ENCODE peak calls at places on chromosomes 12 and 14, in ten cellular contexts. One of them, this sample, is unnamed.

GRCh38 chr14:32259368-32260013 is 56.4 kb upstream of the RNU6-8 start:
- DNase-seq in NCI-H460: no peak
- DNase-seq in stimulated activated naive CD4-positive, alpha-beta T cell: no peak
- DNase-seq in aorta: no peak
- DNase-seq in left cardiac atrium: no peak
- DNase-seq in CD4-positive, CD25-positive, alpha-beta regulatory T cell: no peak
- DNase-seq in activated T-helper 9 cell treated with anti-CD3 and anti-CD28 coated beads, Interleukin-2, amount 50 U/mL, for 16 hours: no peak
- DNase-seq in stimulated activated CD8-positive, alpha-beta memory T cell treated with anti-CD3 and anti-CD28 coated beads, Interleukin-7, amount 100 ng/mL, for 48 hours: no peak
- DNase-seq in left colon: no peak
- DNase-seq in H7: peak
- DNase-seq in this sample: no peak

GRCh38 chr12:6204533-6205143 is 4.4 kb downstream of the CD9 start:
- DNase-seq in NCI-H460: no peak
- DNase-seq in stimulated activated naive CD4-positive, alpha-beta T cell: no peak
- DNase-seq in aorta: no peak
- DNase-seq in left cardiac atrium: peak
- DNase-seq in CD4-positive, CD25-positive, alpha-beta regulatory T cell: no peak
- DNase-seq in activated T-helper 9 cell treated with anti-CD3 and anti-CD28 coated beads, Interleukin-2, amount 50 U/mL, for 16 hours: no peak
- DNase-seq in stimulated activated CD8-positive, alpha-beta memory T cell treated with anti-CD3 and anti-CD28 coated beads, Interleukin-7, amount 100 ng/mL, for 48 hours: no peak
- DNase-seq in left colon: no peak
- DNase-seq in H7: no peak
- DNase-seq in this sample: no peak

GRCh38 chr12:53696285-53696654 is 20.4 kb upstream of the ATP5MC2 start:
- DNase-seq in NCI-H460: peak
- DNase-seq in stimulated activated naive CD4-positive, alpha-beta T cell: no peak
- DNase-seq in aorta: no peak
- DNase-seq in left cardiac atrium: peak
- DNase-seq in CD4-positive, CD25-positive, alpha-beta regulatory T cell: no peak
- DNase-seq in activated T-helper 9 cell treated with anti-CD3 and anti-CD28 coated beads, Interleukin-2, amount 50 U/mL, for 16 hours: no peak
- DNase-seq in stimulated activated CD8-positive, alpha-beta memory T cell treated with anti-CD3 and anti-CD28 coated beads, Interleukin-7, amount 100 ng/mL, for 48 hours: no peak
- DNase-seq in left colon: peak
- DNase-seq in H7: peak
- DNase-seq in this sample: peak

GRCh38 chr14:57870686-57871457 is 5.0 kb upstream of the SLC35F4 start:
- DNase-seq in NCI-H460: no peak
- DNase-seq in stimulated activated naive CD4-positive, alpha-beta T cell: no peak
- DNase-seq in aorta: no peak
- DNase-seq in left cardiac atrium: no peak
- DNase-seq in CD4-positive, CD25-positive, alpha-beta regulatory T cell: no peak
- DNase-seq in activated T-helper 9 cell treated with anti-CD3 and anti-CD28 coated beads, Interleukin-2, amount 50 U/mL, for 16 hours: no peak
- DNase-seq in stimulated activated CD8-positive, alpha-beta memory T cell treated with anti-CD3 and anti-CD28 coated beads, Interleukin-7, amount 100 ng/mL, for 48 hours: no peak
- DNase-seq in left colon: no peak
- DNase-seq in H7: no peak
- DNase-seq in this sample: no peak

GRCh38 chr14:33966276-33966675 is 15.4 kb upstream of the EGLN3 start:
- DNase-seq in NCI-H460: no peak
- DNase-seq in stimulated activated naive CD4-positive, alpha-beta T cell: no peak
- DNase-seq in aorta: no peak
- DNase-seq in left cardiac atrium: no peak
- DNase-seq in CD4-positive, CD25-positive, alpha-beta regulatory T cell: no peak
- DNase-seq in activated T-helper 9 cell treated with anti-CD3 and anti-CD28 coated beads, Interleukin-2, amount 50 U/mL, for 16 hours: no peak
- DNase-seq in stimulated activated CD8-positive, alpha-beta memory T cell treated with anti-CD3 and anti-CD28 coated beads, Interleukin-7, amount 100 ng/mL, for 48 hours: no peak
- DNase-seq in left colon: no peak
- DNase-seq in H7: no peak
- DNase-seq in this sample: no peak

GRCh38 chr12:27398466-27398865 is 48.1 kb upstream of the SMCO2 start:
- DNase-seq in NCI-H460: no peak
- DNase-seq in stimulated activated naive CD4-positive, alpha-beta T cell: no peak
- DNase-seq in aorta: no peak
- DNase-seq in left cardiac atrium: no peak
- DNase-seq in CD4-positive, CD25-positive, alpha-beta regulatory T cell: no peak
- DNase-seq in activated T-helper 9 cell treated with anti-CD3 and anti-CD28 coated beads, Interleukin-2, amount 50 U/mL, for 16 hours: no peak
- DNase-seq in stimulated activated CD8-positive, alpha-beta memory T cell treated with anti-CD3 and anti-CD28 coated beads, Interleukin-7, amount 100 ng/mL, for 48 hours: no peak
- DNase-seq in left colon: no peak
- DNase-seq in H7: no peak
- DNase-seq in this sample: no peak

GRCh38 chr14:69214376-69214775 is 23.1 kb downstream of the EXD2 start:
- DNase-seq in NCI-H460: no peak
- DNase-seq in stimulated activated naive CD4-positive, alpha-beta T cell: no peak
- DNase-seq in aorta: no peak
- DNase-seq in left cardiac atrium: no peak
- DNase-seq in CD4-positive, CD25-positive, alpha-beta regulatory T cell: no peak
- DNase-seq in activated T-helper 9 cell treated with anti-CD3 and anti-CD28 coated beads, Interleukin-2, amount 50 U/mL, for 16 hours: no peak
- DNase-seq in stimulated activated CD8-positive, alpha-beta memory T cell treated with anti-CD3 and anti-CD28 coated beads, Interleukin-7, amount 100 ng/mL, for 48 hours: no peak
- DNase-seq in left colon: no peak
- DNase-seq in H7: no peak
- DNase-seq in this sample: no peak

GRCh38 chr12:103268831-103269514 is 226.8 kb downstream of the C12orf42 start:
- DNase-seq in NCI-H460: no peak
- DNase-seq in stimulated activated naive CD4-positive, alpha-beta T cell: no peak
- DNase-seq in aorta: no peak
- DNase-seq in left cardiac atrium: no peak
- DNase-seq in CD4-positive, CD25-positive, alpha-beta regulatory T cell: no peak
- DNase-seq in activated T-helper 9 cell treated with anti-CD3 and anti-CD28 coated beads, Interleukin-2, amount 50 U/mL, for 16 hours: no peak
- DNase-seq in stimulated activated CD8-positive, alpha-beta memory T cell treated with anti-CD3 and anti-CD28 coated beads, Interleukin-7, amount 100 ng/mL, for 48 hours: no peak
- DNase-seq in left colon: no peak
- DNase-seq in H7: no peak
- DNase-seq in this sample: no peak

GRCh38 chr12:104370989-104371870 is 67.7 kb downstream of the EID3 start:
- DNase-seq in NCI-H460: no peak
- DNase-seq in stimulated activated naive CD4-positive, alpha-beta T cell: no peak
- DNase-seq in aorta: no peak
- DNase-seq in left cardiac atrium: no peak
- DNase-seq in CD4-positive, CD25-positive, alpha-beta regulatory T cell: no peak
- DNase-seq in activated T-helper 9 cell treated with anti-CD3 and anti-CD28 coated beads, Interleukin-2, amount 50 U/mL, for 16 hours: no peak
- DNase-seq in stimulated activated CD8-positive, alpha-beta memory T cell treated with anti-CD3 and anti-CD28 coated beads, Interleukin-7, amount 100 ng/mL, for 48 hours: no peak
- DNase-seq in left colon: no peak
- DNase-seq in H7: peak
- DNase-seq in this sample: no peak

GRCh38 chr12:13028825-13029570 is 15.2 kb upstream of the FAM234B start:
- DNase-seq in NCI-H460: no peak
- DNase-seq in stimulated activated naive CD4-positive, alpha-beta T cell: no peak
- DNase-seq in aorta: no peak
- DNase-seq in left cardiac atrium: no peak
- DNase-seq in CD4-positive, CD25-positive, alpha-beta regulatory T cell: no peak
- DNase-seq in activated T-helper 9 cell treated with anti-CD3 and anti-CD28 coated beads, Interleukin-2, amount 50 U/mL, for 16 hours: no peak
- DNase-seq in stimulated activated CD8-positive, alpha-beta memory T cell treated with anti-CD3 and anti-CD28 coated beads, Interleukin-7, amount 100 ng/mL, for 48 hours: no peak
- DNase-seq in left colon: no peak
- DNase-seq in H7: peak
- DNase-seq in this sample: no peak

GRCh38 chr14:95078841-95079240 is 78.5 kb downstream of the DICER1 start:
- DNase-seq in NCI-H460: no peak
- DNase-seq in stimulated activated naive CD4-positive, alpha-beta T cell: no peak
- DNase-seq in aorta: no peak
- DNase-seq in left cardiac atrium: no peak
- DNase-seq in CD4-positive, CD25-positive, alpha-beta regulatory T cell: no peak
- DNase-seq in activated T-helper 9 cell treated with anti-CD3 and anti-CD28 coated beads, Interleukin-2, amount 50 U/mL, for 16 hours: no peak
- DNase-seq in stimulated activated CD8-positive, alpha-beta memory T cell treated with anti-CD3 and anti-CD28 coated beads, Interleukin-7, amount 100 ng/mL, for 48 hours: no peak
- DNase-seq in left colon: no peak
- DNase-seq in H7: peak
- DNase-seq in this sample: no peak

GRCh38 chr12:98013560-98013959 is 501.8 kb upstream of the TMPO start:
- DNase-seq in NCI-H460: no peak
- DNase-seq in stimulated activated naive CD4-positive, alpha-beta T cell: no peak
- DNase-seq in aorta: no peak
- DNase-seq in left cardiac atrium: no peak
- DNase-seq in CD4-positive, CD25-positive, alpha-beta regulatory T cell: no peak
- DNase-seq in activated T-helper 9 cell treated with anti-CD3 and anti-CD28 coated beads, Interleukin-2, amount 50 U/mL, for 16 hours: no peak
- DNase-seq in stimulated activated CD8-positive, alpha-beta memory T cell treated with anti-CD3 and anti-CD28 coated beads, Interleukin-7, amount 100 ng/mL, for 48 hours: no peak
- DNase-seq in left colon: no peak
- DNase-seq in H7: no peak
- DNase-seq in this sample: no peak

GRCh38 chr12:27343255-27344000 is 10.8 kb downstream of the BMAL2 start:
- DNase-seq in NCI-H460: peak
- DNase-seq in stimulated activated naive CD4-positive, alpha-beta T cell: no peak
- DNase-seq in aorta: no peak
- DNase-seq in left cardiac atrium: no peak
- DNase-seq in CD4-positive, CD25-positive, alpha-beta regulatory T cell: no peak
- DNase-seq in activated T-helper 9 cell treated with anti-CD3 and anti-CD28 coated beads, Interleukin-2, amount 50 U/mL, for 16 hours: no peak
- DNase-seq in stimulated activated CD8-positive, alpha-beta memory T cell treated with anti-CD3 and anti-CD28 coated beads, Interleukin-7, amount 100 ng/mL, for 48 hours: no peak
- DNase-seq in left colon: no peak
- DNase-seq in H7: no peak
- DNase-seq in this sample: no peak

GRCh38 chr12:26870491-26871419 is 37.8 kb upstream of the ITPR2 start:
- DNase-seq in NCI-H460: no peak
- DNase-seq in stimulated activated naive CD4-positive, alpha-beta T cell: no peak
- DNase-seq in aorta: no peak
- DNase-seq in left cardiac atrium: peak
- DNase-seq in CD4-positive, CD25-positive, alpha-beta regulatory T cell: no peak
- DNase-seq in activated T-helper 9 cell treated with anti-CD3 and anti-CD28 coated beads, Interleukin-2, amount 50 U/mL, for 16 hours: no peak
- DNase-seq in stimulated activated CD8-positive, alpha-beta memory T cell treated with anti-CD3 and anti-CD28 coated beads, Interleukin-7, amount 100 ng/mL, for 48 hours: no peak
- DNase-seq in left colon: no peak
- DNase-seq in H7: no peak
- DNase-seq in this sample: peak

GRCh38 chr12:123106640-123107359 is 44.1 kb downstream of the PITPNM2 start:
- DNase-seq in NCI-H460: peak
- DNase-seq in stimulated activated naive CD4-positive, alpha-beta T cell: no peak
- DNase-seq in aorta: peak
- DNase-seq in left cardiac atrium: peak
- DNase-seq in CD4-positive, CD25-positive, alpha-beta regulatory T cell: peak
- DNase-seq in activated T-helper 9 cell treated with anti-CD3 and anti-CD28 coated beads, Interleukin-2, amount 50 U/mL, for 16 hours: peak
- DNase-seq in stimulated activated CD8-positive, alpha-beta memory T cell treated with anti-CD3 and anti-CD28 coated beads, Interleukin-7, amount 100 ng/mL, for 48 hours: peak
- DNase-seq in left colon: no peak
- DNase-seq in H7: no peak
- DNase-seq in this sample: peak

GRCh38 chr14:64080452-64080851 is 213.7 kb downstream of the ESR2 start:
- DNase-seq in NCI-H460: no peak
- DNase-seq in stimulated activated naive CD4-positive, alpha-beta T cell: no peak
- DNase-seq in aorta: no peak
- DNase-seq in left cardiac atrium: no peak
- DNase-seq in CD4-positive, CD25-positive, alpha-beta regulatory T cell: no peak
- DNase-seq in activated T-helper 9 cell treated with anti-CD3 and anti-CD28 coated beads, Interleukin-2, amount 50 U/mL, for 16 hours: no peak
- DNase-seq in stimulated activated CD8-positive, alpha-beta memory T cell treated with anti-CD3 and anti-CD28 coated beads, Interleukin-7, amount 100 ng/mL, for 48 hours: no peak
- DNase-seq in left colon: no peak
- DNase-seq in H7: no peak
- DNase-seq in this sample: no peak

GRCh38 chr12:71397433-71397954 is 42.1 kb upstream of the LGR5 start:
- DNase-seq in NCI-H460: no peak
- DNase-seq in stimulated activated naive CD4-positive, alpha-beta T cell: no peak
- DNase-seq in aorta: no peak
- DNase-seq in left cardiac atrium: no peak
- DNase-seq in CD4-positive, CD25-positive, alpha-beta regulatory T cell: no peak
- DNase-seq in activated T-helper 9 cell treated with anti-CD3 and anti-CD28 coated beads, Interleukin-2, amount 50 U/mL, for 16 hours: no peak
- DNase-seq in stimulated activated CD8-positive, alpha-beta memory T cell treated with anti-CD3 and anti-CD28 coated beads, Interleukin-7, amount 100 ng/mL, for 48 hours: no peak
- DNase-seq in left colon: no peak
- DNase-seq in H7: no peak
- DNase-seq in this sample: no peak

GRCh38 chr12:93723568-93723930 is 46.4 kb downstream of the CRADD start:
- DNase-seq in NCI-H460: no peak
- DNase-seq in stimulated activated naive CD4-positive, alpha-beta T cell: no peak
- DNase-seq in aorta: no peak
- DNase-seq in left cardiac atrium: no peak
- DNase-seq in CD4-positive, CD25-positive, alpha-beta regulatory T cell: no peak
- DNase-seq in activated T-helper 9 cell treated with anti-CD3 and anti-CD28 coated beads, Interleukin-2, amount 50 U/mL, for 16 hours: no peak
- DNase-seq in stimulated activated CD8-positive, alpha-beta memory T cell treated with anti-CD3 and anti-CD28 coated beads, Interleukin-7, amount 100 ng/mL, for 48 hours: no peak
- DNase-seq in left colon: no peak
- DNase-seq in H7: no peak
- DNase-seq in this sample: no peak

GRCh38 chr12:3496964-3497363 is 6.0 kb downstream of the PRMT8 start:
- DNase-seq in NCI-H460: no peak
- DNase-seq in stimulated activated naive CD4-positive, alpha-beta T cell: no peak
- DNase-seq in aorta: no peak
- DNase-seq in left cardiac atrium: no peak
- DNase-seq in CD4-positive, CD25-positive, alpha-beta regulatory T cell: no peak
- DNase-seq in activated T-helper 9 cell treated with anti-CD3 and anti-CD28 coated beads, Interleukin-2, amount 50 U/mL, for 16 hours: no peak
- DNase-seq in stimulated activated CD8-positive, alpha-beta memory T cell treated with anti-CD3 and anti-CD28 coated beads, Interleukin-7, amount 100 ng/mL, for 48 hours: no peak
- DNase-seq in left colon: no peak
- DNase-seq in H7: peak
- DNase-seq in this sample: no peak

GRCh38 chr12:33581613-33582122 is 142.0 kb upstream of the SYT10 start:
- DNase-seq in NCI-H460: no peak
- DNase-seq in stimulated activated naive CD4-positive, alpha-beta T cell: no peak
- DNase-seq in aorta: no peak
- DNase-seq in left cardiac atrium: no peak
- DNase-seq in CD4-positive, CD25-positive, alpha-beta regulatory T cell: no peak
- DNase-seq in activated T-helper 9 cell treated with anti-CD3 and anti-CD28 coated beads, Interleukin-2, amount 50 U/mL, for 16 hours: no peak
- DNase-seq in stimulated activated CD8-positive, alpha-beta memory T cell treated with anti-CD3 and anti-CD28 coated beads, Interleukin-7, amount 100 ng/mL, for 48 hours: no peak
- DNase-seq in left colon: no peak
- DNase-seq in H7: no peak
- DNase-seq in this sample: no peak

GRCh38 chr14:61512508-61512907 is 182.8 kb upstream of the HIF1A start:
- DNase-seq in NCI-H460: peak
- DNase-seq in stimulated activated naive CD4-positive, alpha-beta T cell: no peak
- DNase-seq in aorta: no peak
- DNase-seq in left cardiac atrium: no peak
- DNase-seq in CD4-positive, CD25-positive, alpha-beta regulatory T cell: no peak
- DNase-seq in activated T-helper 9 cell treated with anti-CD3 and anti-CD28 coated beads, Interleukin-2, amount 50 U/mL, for 16 hours: no peak
- DNase-seq in stimulated activated CD8-positive, alpha-beta memory T cell treated with anti-CD3 and anti-CD28 coated beads, Interleukin-7, amount 100 ng/mL, for 48 hours: no peak
- DNase-seq in left colon: no peak
- DNase-seq in H7: no peak
- DNase-seq in this sample: no peak

GRCh38 chr12:3216726-3217682 is 139.8 kb downstream of the TSPAN9 start:
- DNase-seq in NCI-H460: no peak
- DNase-seq in stimulated activated naive CD4-positive, alpha-beta T cell: no peak
- DNase-seq in aorta: peak
- DNase-seq in left cardiac atrium: peak
- DNase-seq in CD4-positive, CD25-positive, alpha-beta regulatory T cell: no peak
- DNase-seq in activated T-helper 9 cell treated with anti-CD3 and anti-CD28 coated beads, Interleukin-2, amount 50 U/mL, for 16 hours: no peak
- DNase-seq in stimulated activated CD8-positive, alpha-beta memory T cell treated with anti-CD3 and anti-CD28 coated beads, Interleukin-7, amount 100 ng/mL, for 48 hours: no peak
- DNase-seq in left colon: no peak
- DNase-seq in H7: no peak
- DNase-seq in this sample: no peak

GRCh38 chr14:74425525-74426201 is 347 bp downstream of the SYNDIG1L start:
- DNase-seq in NCI-H460: peak
- DNase-seq in stimulated activated naive CD4-positive, alpha-beta T cell: peak
- DNase-seq in aorta: no peak
- DNase-seq in left cardiac atrium: peak
- DNase-seq in CD4-positive, CD25-positive, alpha-beta regulatory T cell: peak
- DNase-seq in activated T-helper 9 cell treated with anti-CD3 and anti-CD28 coated beads, Interleukin-2, amount 50 U/mL, for 16 hours: peak
- DNase-seq in stimulated activated CD8-positive, alpha-beta memory T cell treated with anti-CD3 and anti-CD28 coated beads, Interleukin-7, amount 100 ng/mL, for 48 hours: peak
- DNase-seq in left colon: no peak
- DNase-seq in H7: peak
- DNase-seq in this sample: no peak

GRCh38 chr12:68675098-68675842 is 11.5 kb upstream of the NUP107 start:
- DNase-seq in NCI-H460: no peak
- DNase-seq in stimulated activated naive CD4-positive, alpha-beta T cell: peak
- DNase-seq in aorta: no peak
- DNase-seq in left cardiac atrium: peak
- DNase-seq in CD4-positive, CD25-positive, alpha-beta regulatory T cell: peak
- DNase-seq in activated T-helper 9 cell treated with anti-CD3 and anti-CD28 coated beads, Interleukin-2, amount 50 U/mL, for 16 hours: no peak
- DNase-seq in stimulated activated CD8-positive, alpha-beta memory T cell treated with anti-CD3 and anti-CD28 coated beads, Interleukin-7, amount 100 ng/mL, for 48 hours: peak
- DNase-seq in left colon: peak
- DNase-seq in H7: no peak
- DNase-seq in this sample: peak

GRCh38 chr12:74043343-74043742 is 494.3 kb upstream of the ATXN7L3B start:
- DNase-seq in NCI-H460: peak
- DNase-seq in stimulated activated naive CD4-positive, alpha-beta T cell: no peak
- DNase-seq in aorta: no peak
- DNase-seq in left cardiac atrium: no peak
- DNase-seq in CD4-positive, CD25-positive, alpha-beta regulatory T cell: no peak
- DNase-seq in activated T-helper 9 cell treated with anti-CD3 and anti-CD28 coated beads, Interleukin-2, amount 50 U/mL, for 16 hours: no peak
- DNase-seq in stimulated activated CD8-positive, alpha-beta memory T cell treated with anti-CD3 and anti-CD28 coated beads, Interleukin-7, amount 100 ng/mL, for 48 hours: no peak
- DNase-seq in left colon: no peak
- DNase-seq in H7: no peak
- DNase-seq in this sample: no peak

GRCh38 chr14:26255213-26255612 is 342.6 kb downstream of the NOVA1 start:
- DNase-seq in NCI-H460: peak
- DNase-seq in stimulated activated naive CD4-positive, alpha-beta T cell: no peak
- DNase-seq in aorta: no peak
- DNase-seq in left cardiac atrium: no peak
- DNase-seq in CD4-positive, CD25-positive, alpha-beta regulatory T cell: no peak
- DNase-seq in activated T-helper 9 cell treated with anti-CD3 and anti-CD28 coated beads, Interleukin-2, amount 50 U/mL, for 16 hours: no peak
- DNase-seq in stimulated activated CD8-positive, alpha-beta memory T cell treated with anti-CD3 and anti-CD28 coated beads, Interleukin-7, amount 100 ng/mL, for 48 hours: no peak
- DNase-seq in left colon: no peak
- DNase-seq in H7: peak
- DNase-seq in this sample: no peak

GRCh38 chr14:104105822-104106470 is 20.4 kb downstream of the ASPG start:
- DNase-seq in NCI-H460: no peak
- DNase-seq in stimulated activated naive CD4-positive, alpha-beta T cell: no peak
- DNase-seq in aorta: no peak
- DNase-seq in left cardiac atrium: peak
- DNase-seq in CD4-positive, CD25-positive, alpha-beta regulatory T cell: no peak
- DNase-seq in activated T-helper 9 cell treated with anti-CD3 and anti-CD28 coated beads, Interleukin-2, amount 50 U/mL, for 16 hours: no peak
- DNase-seq in stimulated activated CD8-positive, alpha-beta memory T cell treated with anti-CD3 and anti-CD28 coated beads, Interleukin-7, amount 100 ng/mL, for 48 hours: no peak
- DNase-seq in left colon: peak
- DNase-seq in H7: no peak
- DNase-seq in this sample: no peak

GRCh38 chr14:68791078-68791983 is 1.5 kb downstream of the ZFP36L1 start:
- DNase-seq in NCI-H460: no peak
- DNase-seq in stimulated activated naive CD4-positive, alpha-beta T cell: no peak
- DNase-seq in aorta: peak
- DNase-seq in left cardiac atrium: no peak
- DNase-seq in CD4-positive, CD25-positive, alpha-beta regulatory T cell: no peak
- DNase-seq in activated T-helper 9 cell treated with anti-CD3 and anti-CD28 coated beads, Interleukin-2, amount 50 U/mL, for 16 hours: no peak
- DNase-seq in stimulated activated CD8-positive, alpha-beta memory T cell treated with anti-CD3 and anti-CD28 coated beads, Interleukin-7, amount 100 ng/mL, for 48 hours: no peak
- DNase-seq in left colon: no peak
- DNase-seq in H7: peak
- DNase-seq in this sample: no peak